ENCODE peak calls at places on chromosomes 12 and 14, in five cellular contexts. U, M, J, Q and P are unnamed samples.

GRCh38 chr14:69107407-69108003 is 45.4 kb downstream of the DCAF5 start:
- DNase-seq in U (peak; percentile 71), M (peak; percentile 63), J (peak; percentile 68), Q (peak; percentile 41), P (peak; percentile 62)

GRCh38 chr12:120834489-120835303 is 69.5 kb downstream of the SPPL3 start:
- DNase-seq in U (no peak), M (no peak), J (no peak), Q (no peak), P (no peak)

GRCh38 chr12:81520064-81520945 is 238.8 kb downstream of the PPFIA2 start:
- DNase-seq in U (no peak), M (peak; percentile 4), J (no peak), Q (no peak), P (peak; percentile 27)

GRCh38 chr12:63318313-63318712 is 167.3 kb upstream of the AVPR1A start:
- DNase-seq in U (no peak), M (no peak), J (no peak), Q (no peak), P (no peak)

GRCh38 chr12:122182887-122183587 is at the start of gene LRRC43:
- DNase-seq in U (no peak), M (peak; percentile 17), J (peak; percentile 79), Q (peak; percentile 16), P (no peak)

GRCh38 chr12:27703720-27704452 is 6.7 kb upstream of the MRPS35 start:
- DNase-seq in U (peak; percentile 89), M (peak; percentile 66), J (peak; percentile 82), Q (peak; percentile 61), P (peak; percentile 73)

GRCh38 chr12:88313554-88313953 is 171.4 kb downstream of the TMTC3 start:
- DNase-seq in U (no peak), M (no peak), J (no peak), Q (no peak), P (no peak)

GRCh38 chr14:72590577-72590976 is 303.3 kb downstream of the DPF3 start:
- DNase-seq in U (no peak), M (no peak), J (no peak), Q (no peak), P (no peak)

GRCh38 chr12:981176-981828 is 9.7 kb upstream of the ERC1 start:
- DNase-seq in U (no peak), M (peak; percentile 70), J (no peak), Q (peak; percentile 58), P (no peak)

GRCh38 chr12:68630050-68630449 is 19.4 kb downstream of the RAP1B start:
- DNase-seq in U (no peak), M (peak; percentile 46), J (no peak), Q (no peak), P (no peak)

GRCh38 chr14:80845877-80846276 is 95.7 kb downstream of the CEP128 start:
- DNase-seq in U (no peak), M (no peak), J (no peak), Q (no peak), P (no peak)

GRCh38 chr12:107594995-107595394 is 90.6 kb upstream of the PWP1 start:
- DNase-seq in U (peak; percentile 55), M (no peak), J (no peak), Q (peak; percentile 50), P (peak; percentile 67)

GRCh38 chr14:31843361-31844091 is 233.6 kb upstream of the ARHGAP5 start:
- DNase-seq in U (peak; percentile 19), M (peak; percentile 17), J (no peak), Q (peak; percentile 19), P (no peak)

GRCh38 chr14:53376064-53376463 is 222.9 kb upstream of the DDHD1 start:
- DNase-seq in U (no peak), M (no peak), J (no peak), Q (no peak), P (no peak)

GRCh38 chr12:51884676-51885229 is 3.1 kb upstream of the ANKRD33 start:
- DNase-seq in U (peak; percentile 67), M (peak; percentile 68), J (no peak), Q (no peak), P (no peak)

GRCh38 chr12:115507951-115508722 is 769.4 kb downstream of the MED13L start:
- DNase-seq in U (no peak), M (no peak), J (peak; percentile 95), Q (no peak), P (no peak)

GRCh38 chr14:44960146-44960545 is 1.6 kb downstream of the KLHL28 start:
- DNase-seq in U (no peak), M (peak; percentile 21), J (no peak), Q (no peak), P (peak; percentile 29)

GRCh38 chr12:46825526-46826414 is at the start of gene SLC38A4:
- DNase-seq in U (peak; percentile 32), M (no peak), J (peak; percentile 85), Q (peak; percentile 29), P (peak; percentile 36)

GRCh38 chr14:87899228-87899627 is 93.8 kb downstream of the GALC start:
- DNase-seq in U (no peak), M (no peak), J (no peak), Q (no peak), P (no peak)

GRCh38 chr12:98198261-98198982 is 317.0 kb upstream of the TMPO start:
- DNase-seq in U (no peak), M (peak; percentile 16), J (no peak), Q (peak; percentile 88), P (peak; percentile 89)

GRCh38 chr12:88805286-88805685 is 225.0 kb upstream of the KITLG start:
- DNase-seq in U (peak; percentile 9), M (no peak), J (no peak), Q (no peak), P (no peak)

GRCh38 chr12:94640134-94640928 is 10.0 kb downstream of the TMCC3 start:
- DNase-seq in U (peak; percentile 11), M (peak; percentile 97), J (no peak), Q (peak; percentile 94), P (peak; percentile 91)

GRCh38 chr12:93093243-93093642 is 164.1 kb upstream of the EEA1 start:
- DNase-seq in U (no peak), M (no peak), J (no peak), Q (no peak), P (no peak)

GRCh38 chr14:83842536-83842935 is 1687.4 kb upstream of the FLRT2 start:
- DNase-seq in U (no peak), M (no peak), J (no peak), Q (no peak), P (no peak)

GRCh38 chr12:52925717-52926595 is 21.1 kb upstream of the KRT8 start:
- DNase-seq in U (no peak), M (peak; percentile 81), J (no peak), Q (no peak), P (no peak)

GRCh38 chr12:57905812-57906475 is 35.4 kb upstream of the ATP23 start:
- DNase-seq in U (no peak), M (no peak), J (no peak), Q (no peak), P (no peak)

GRCh38 chr12:49357099-49357678 is 10.1 kb upstream of the SPATS2 start:
- DNase-seq in U (peak; percentile 75), M (peak; percentile 46), J (peak; percentile 37), Q (no peak), P (peak; percentile 51)

GRCh38 chr14:59213368-59214315 is 25.2 kb downstream of the DAAM1 start:
- DNase-seq in U (peak; percentile 72), M (no peak), J (no peak), Q (peak; percentile 16), P (peak; percentile 26)

GRCh38 chr14:70822706-70823185 is 13.4 kb upstream of the MAP3K9 start:
- DNase-seq in U (peak; percentile 2), M (no peak), J (peak; percentile 89), Q (no peak), P (no peak)

GRCh38 chr14:102971314-102971713 is 48.9 kb downstream of the AMN start:
- DNase-seq in U (no peak), M (no peak), J (no peak), Q (no peak), P (no peak)

GRCh38 chr12:115249878-115250277 is 565.9 kb upstream of the TBX3 start:
- DNase-seq in U (no peak), M (no peak), J (no peak), Q (no peak), P (no peak)

GRCh38 chr12:9646794-9647622 is 22.5 kb upstream of the CLEC2D start:
- DNase-seq in U (peak; percentile 56), M (no peak), J (peak; percentile 8), Q (peak; percentile 55), P (peak; percentile 64)

GRCh38 chr14:77208266-77208978 is 26.8 kb downstream of the TMEM63C start:
- DNase-seq in U (peak; percentile 53), M (peak; percentile 54), J (peak; percentile 92), Q (peak; percentile 36), P (peak; percentile 59)

DNA sequence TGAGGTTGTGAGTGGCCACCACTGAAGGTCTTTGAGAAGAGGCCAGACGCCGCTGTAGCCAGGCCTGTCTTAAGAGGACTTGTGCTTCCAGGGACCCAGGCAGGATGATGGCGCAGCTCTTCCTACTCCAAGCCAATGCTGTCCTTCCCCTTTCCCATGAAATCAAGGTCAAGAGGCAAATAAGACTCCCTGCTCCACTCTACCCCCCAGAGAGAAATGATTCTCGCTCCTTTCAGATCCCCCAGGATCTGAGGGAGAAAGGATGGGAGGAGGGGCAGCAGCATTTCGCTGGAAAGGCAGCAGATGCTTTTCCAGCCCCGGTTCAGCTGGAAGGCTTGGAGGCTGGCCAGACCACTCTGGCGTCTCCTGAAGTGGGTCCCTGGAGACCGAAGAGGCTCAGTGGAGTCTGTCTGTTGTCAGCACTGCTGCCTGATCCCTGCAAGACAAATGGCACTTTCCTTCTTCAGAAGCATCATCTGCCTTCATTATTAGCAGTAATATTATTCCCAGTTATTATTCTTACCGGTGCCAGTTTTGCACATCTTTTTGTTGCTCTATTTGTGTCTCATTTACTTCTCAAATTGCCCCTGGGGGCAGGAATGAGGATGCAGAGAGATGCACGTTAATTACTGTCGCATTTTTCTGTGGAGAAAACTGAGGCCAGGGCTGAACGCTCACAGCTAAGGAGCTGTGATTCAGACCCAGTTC is 51.4 kb downstream of the C14orf132 start:
- DNase-seq in U (peak; percentile 65), M (no peak), J (no peak), Q (peak; percentile 68), P (peak; percentile 80)
- H3K9me3 ChIP-seq in U (no peaks in the 10 kb centered on the region), M (no peaks in the 10 kb centered on the region), J (no peaks in the 10 kb centered on the region), Q (no peaks in the 10 kb centered on the region), P (no peaks in the 10 kb centered on the region)

GRCh38 chr14:36661506-36662257 is at the start of gene PAX9:
- DNase-seq in U (peak; percentile 41), M (peak; percentile 87), J (peak; percentile 97), Q (peak; percentile 44), P (peak; percentile 67)
- H3K9ac ChIP-seq in U (no peak within 1 kb of the TSS), M (no peak within 1 kb of the TSS), J (no peak within 1 kb of the TSS), Q (no peak within 1 kb of the TSS), P (no peak within 1 kb of the TSS)

GRCh38 chr14:22837059-22837749 is 819 bp downstream of the MMP14 start:
- DNase-seq in U (peak; percentile 63), M (peak; percentile 36), J (peak; percentile 53), Q (no peak), P (peak; percentile 55)

GRCh38 chr14:22837750-22838538 is 1.6 kb downstream of the MMP14 start:
- DNase-seq in U (peak; percentile 33), M (peak; percentile 58), J (no peak), Q (peak; percentile 41), P (peak; percentile 56)

GRCh38 chr14:22835505-22835904 is 880 bp upstream of the MMP14 start:
- DNase-seq in U (no peak), M (no peak), J (no peak), Q (no peak), P (no peak)

GRCh38 chr14:22838631-22839041 is 2.3 kb downstream of the MMP14 start:
- DNase-seq in U (peak; percentile 66), M (peak; percentile 79), J (no peak), Q (peak; percentile 84), P (peak; percentile 73)

GRCh38 chr14:22836301-22837058 is at the start of gene MMP14:
- DNase-seq in U (peak; percentile 89), M (peak; percentile 86), J (peak; percentile 48), Q (peak; percentile 81), P (peak; percentile 94)
- TF ChIP-seq CTCF in U (peak; percentile 68), M (no peak), J (peak; percentile 38), Q (peak; percentile 33), P (peak; percentile 60)

GRCh38 chr14:40467969-40468368 is 1035.7 kb upstream of the FBXO33 start:
- DNase-seq in U (no peak), M (no peak), J (no peak), Q (no peak), P (no peak)
- H3K9me3 ChIP-seq in U (peaks cover 8% of the 10 kb centered on the region), M (peaks cover 33% of the 10 kb centered on the region), J (peaks cover 11% of the 10 kb centered on the region), Q (peaks cover 4% of the 10 kb centered on the region), P (no peaks in the 10 kb centered on the region)